ENCODE peak calls at places on chromosomes 6 and 20, in four cellular contexts. One of them, this sample, is unnamed.

GRCh38 chr6:16370943-16371342 is 132.6 kb downstream of the GMPR start:
- DNase-seq in Panc1: no peak
- DNase-seq in breast epithelium: no peak
- DNase-seq in fibroblast of pulmonary artery: no peak
- DNase-seq in this sample: no peak

GRCh38 chr20:58438970-58439808 is 50.2 kb downstream of the VAPB start:
- DNase-seq in Panc1: no peak
- DNase-seq in breast epithelium: no peak
- DNase-seq in fibroblast of pulmonary artery: no peak
- DNase-seq in this sample: no peak

GRCh38 chr6:167559675-167560479 is 235.0 kb downstream of the TTLL2 start:
- DNase-seq in Panc1: no peak
- DNase-seq in breast epithelium: no peak
- DNase-seq in fibroblast of pulmonary artery: no peak
- DNase-seq in this sample: no peak

GRCh38 chr6:33949877-33950831 is 146.4 kb upstream of the MLN start:
- DNase-seq in Panc1: no peak
- DNase-seq in breast epithelium: peak; percentile 45
- DNase-seq in fibroblast of pulmonary artery: no peak
- DNase-seq in this sample: no peak

GRCh38 chr20:741620-742019 is 26.7 kb downstream of the SLC52A3 start:
- DNase-seq in Panc1: no peak
- DNase-seq in breast epithelium: no peak
- DNase-seq in fibroblast of pulmonary artery: no peak
- DNase-seq in this sample: no peak

GRCh38 chr6:141195251-141195832 is 937.4 kb upstream of the GJE1 start:
- DNase-seq in Panc1: no peak
- DNase-seq in breast epithelium: no peak
- DNase-seq in fibroblast of pulmonary artery: no peak
- DNase-seq in this sample: no peak

GRCh38 chr20:14838663-14839650 is 501.5 kb upstream of the FLRT3 start:
- DNase-seq in Panc1: no peak
- DNase-seq in breast epithelium: no peak
- DNase-seq in fibroblast of pulmonary artery: no peak
- DNase-seq in this sample: no peak

GRCh38 chr6:156905801-156906200 is 128.6 kb downstream of the ARID1B start:
- DNase-seq in Panc1: no peak
- DNase-seq in breast epithelium: no peak
- DNase-seq in fibroblast of pulmonary artery: no peak
- DNase-seq in this sample: no peak

GRCh38 chr6:43575105-43575771 is 600 bp downstream of the XPO5 start:
- DNase-seq in Panc1: no peak
- DNase-seq in breast epithelium: no peak
- DNase-seq in fibroblast of pulmonary artery: peak; percentile 13
- DNase-seq in this sample: no peak

GRCh38 chr20:19834783-19835182 is 76.7 kb downstream of the RIN2 start:
- DNase-seq in Panc1: no peak
- DNase-seq in breast epithelium: no peak
- DNase-seq in fibroblast of pulmonary artery: no peak
- DNase-seq in this sample: no peak

GRCh38 chr6:131257104-131257503 is 121.8 kb downstream of the AKAP7 start:
- DNase-seq in Panc1: no peak
- DNase-seq in breast epithelium: no peak
- DNase-seq in fibroblast of pulmonary artery: no peak
- DNase-seq in this sample: no peak

GRCh38 chr6:21935561-21936028 is 342.0 kb downstream of the SOX4 start:
- DNase-seq in Panc1: no peak
- DNase-seq in breast epithelium: no peak
- DNase-seq in fibroblast of pulmonary artery: peak; percentile 60
- DNase-seq in this sample: no peak

GRCh38 chr20:23161244-23161875 is 75.2 kb upstream of the CD93 start:
- DNase-seq in Panc1: no peak
- DNase-seq in breast epithelium: no peak
- DNase-seq in fibroblast of pulmonary artery: no peak
- DNase-seq in this sample: peak; percentile 76

GRCh38 chr6:21079468-21080048 is 514.0 kb upstream of the SOX4 start:
- DNase-seq in Panc1: no peak
- DNase-seq in breast epithelium: no peak
- DNase-seq in fibroblast of pulmonary artery: peak; percentile 21
- DNase-seq in this sample: no peak

GRCh38 chr20:59137532-59137931 is 26.1 kb upstream of the ZNF831 start:
- DNase-seq in Panc1: no peak
- DNase-seq in breast epithelium: no peak
- DNase-seq in fibroblast of pulmonary artery: no peak
- DNase-seq in this sample: no peak

GRCh38 chr6:166307981-166308768 is at the start of gene PRR18:
- DNase-seq in Panc1: no peak
- DNase-seq in breast epithelium: no peak
- DNase-seq in fibroblast of pulmonary artery: no peak
- DNase-seq in this sample: no peak

GRCh38 chr6:47376930-47377329 is 67.2 kb upstream of the TNFRSF21 start:
- DNase-seq in Panc1: no peak
- DNase-seq in breast epithelium: no peak
- DNase-seq in fibroblast of pulmonary artery: no peak
- DNase-seq in this sample: no peak

GRCh38 chr6:345747-346388 is 45.7 kb upstream of the IRF4 start:
- DNase-seq in Panc1: no peak
- DNase-seq in breast epithelium: no peak
- DNase-seq in fibroblast of pulmonary artery: peak; percentile 17
- DNase-seq in this sample: no peak

GRCh38 chr6:118709859-118710350 is 58.5 kb upstream of the CEP85L start:
- DNase-seq in Panc1: no peak
- DNase-seq in breast epithelium: no peak
- DNase-seq in fibroblast of pulmonary artery: peak; percentile 76
- DNase-seq in this sample: no peak

GRCh38 chr6:55108469-55109130 is 65.7 kb upstream of the HCRTR2 start:
- DNase-seq in Panc1: no peak
- DNase-seq in breast epithelium: no peak
- DNase-seq in fibroblast of pulmonary artery: no peak
- DNase-seq in this sample: peak; percentile 78

GRCh38 chr20:62717933-62718332 is 9.3 kb downstream of the NTSR1 start:
- DNase-seq in Panc1: no peak
- DNase-seq in breast epithelium: no peak
- DNase-seq in fibroblast of pulmonary artery: no peak
- DNase-seq in this sample: no peak

GRCh38 chr20:59231124-59231804 is 67.6 kb downstream of the ZNF831 start:
- DNase-seq in Panc1: no peak
- DNase-seq in breast epithelium: no peak
- DNase-seq in fibroblast of pulmonary artery: no peak
- DNase-seq in this sample: no peak

GRCh38 chr6:109503327-109504224 is 20.6 kb upstream of the ZBTB24 start:
- DNase-seq in Panc1: no peak
- DNase-seq in breast epithelium: no peak
- DNase-seq in fibroblast of pulmonary artery: no peak
- DNase-seq in this sample: no peak

GRCh38 chr6:111875741-111876140 is 2.5 kb upstream of the FYN start:
- DNase-seq in Panc1: no peak
- DNase-seq in breast epithelium: no peak
- DNase-seq in fibroblast of pulmonary artery: no peak
- DNase-seq in this sample: no peak

GRCh38 chr6:158765509-158766068 is 53.6 kb downstream of the EZR start:
- DNase-seq in Panc1: no peak
- DNase-seq in breast epithelium: no peak
- DNase-seq in fibroblast of pulmonary artery: no peak
- DNase-seq in this sample: no peak

GRCh38 chr20:1310506-1311190 is 18.3 kb downstream of the SDCBP2 start:
- DNase-seq in Panc1: no peak
- DNase-seq in breast epithelium: no peak
- DNase-seq in fibroblast of pulmonary artery: no peak
- DNase-seq in this sample: no peak

GRCh38 chr6:44166591-44167184 is 8.1 kb downstream of the CAPN11 start:
- DNase-seq in Panc1: no peak
- DNase-seq in breast epithelium: no peak
- DNase-seq in fibroblast of pulmonary artery: no peak
- DNase-seq in this sample: no peak

GRCh38 chr6:91240878-91241603 is 654.2 kb upstream of the MAP3K7 start:
- DNase-seq in Panc1: no peak
- DNase-seq in breast epithelium: no peak
- DNase-seq in fibroblast of pulmonary artery: no peak
- DNase-seq in this sample: no peak

DNA sequence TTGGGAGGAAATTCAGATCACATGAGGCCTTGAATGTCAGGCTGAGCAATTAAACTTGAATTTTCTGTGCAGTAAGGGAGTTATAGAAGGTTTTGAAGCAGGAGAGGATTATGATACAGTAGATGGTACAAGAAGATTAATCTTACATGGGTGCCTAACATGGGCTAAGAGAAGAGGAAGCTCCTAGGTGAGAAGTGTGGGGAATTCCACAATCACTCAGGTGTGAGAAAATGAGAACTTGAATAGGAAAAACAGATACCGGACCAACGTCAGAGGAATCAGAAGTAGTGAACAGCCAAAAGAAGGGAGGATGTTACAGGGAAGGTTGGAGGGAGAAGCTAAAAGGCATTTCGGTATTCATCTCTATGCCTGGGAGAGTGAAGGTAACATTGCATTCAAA is 250.7 kb upstream of the SLC35B3 start:
- DNase-seq in Panc1: no peak
- DNase-seq in breast epithelium: no peak
- DNase-seq in fibroblast of pulmonary artery: no peak
- DNase-seq in this sample: no peak
- TF ChIP-seq CTCF in Panc1: no peak
- TF ChIP-seq CTCF in breast epithelium: no peak
- TF ChIP-seq CTCF in fibroblast of pulmonary artery: no peak
- TF ChIP-seq CTCF in this sample: no peak

DNA sequence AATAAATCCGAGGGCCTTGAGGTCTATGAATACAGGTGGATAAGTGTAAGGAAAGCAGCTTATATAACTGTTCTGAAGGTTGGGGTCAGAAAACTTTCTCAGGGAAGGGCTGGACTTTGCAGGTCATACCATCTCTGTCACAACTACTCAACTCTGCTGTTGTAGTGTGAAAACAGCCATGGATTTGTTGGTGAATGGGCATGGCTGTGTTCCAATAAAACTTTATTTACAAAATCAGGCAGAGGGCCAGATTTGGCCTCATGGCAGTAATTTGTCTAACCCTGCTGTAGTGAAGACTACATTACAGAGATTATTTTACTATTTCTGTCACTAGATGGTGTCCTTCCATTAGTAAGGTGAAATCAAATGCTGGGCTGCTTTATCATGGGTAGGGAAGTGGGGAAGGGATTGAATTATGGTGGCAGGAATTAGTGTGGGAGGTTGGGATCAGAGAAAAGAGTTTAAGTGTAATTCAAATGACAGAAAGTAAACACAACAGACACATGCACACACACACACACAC is 409.6 kb upstream of the CHD6 start:
- DNase-seq in Panc1: no peak
- DNase-seq in breast epithelium: no peak
- DNase-seq in fibroblast of pulmonary artery: no peak
- DNase-seq in this sample: no peak
- TF ChIP-seq CTCF in Panc1: peak; percentile 20
- TF ChIP-seq CTCF in breast epithelium: no peak
- TF ChIP-seq CTCF in fibroblast of pulmonary artery: no peak
- TF ChIP-seq CTCF in this sample: no peak

DNA sequence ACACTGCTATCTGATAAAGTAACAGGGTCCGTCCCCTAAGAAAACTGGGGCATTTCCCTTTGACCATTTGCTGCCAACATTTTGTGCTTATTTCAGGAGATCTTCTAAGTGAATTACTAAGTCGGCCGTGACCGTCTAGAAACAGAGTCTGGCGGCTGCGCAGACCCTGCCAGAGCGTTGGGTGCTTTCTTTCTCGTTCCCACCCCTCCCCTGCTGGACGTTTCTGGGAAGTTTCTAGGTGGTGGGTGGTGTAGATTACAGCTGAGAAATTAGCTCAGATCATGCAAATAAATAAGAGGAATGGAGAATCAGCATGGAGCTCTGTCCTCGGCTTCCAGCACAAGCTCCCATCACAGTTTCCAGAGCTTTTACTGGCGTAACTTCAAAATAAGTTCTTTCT is 128.0 kb downstream of the MYLK4 start:
- DNase-seq in Panc1: no peak
- DNase-seq in breast epithelium: no peak
- DNase-seq in fibroblast of pulmonary artery: no peak
- DNase-seq in this sample: no peak
- TF ChIP-seq CTCF in Panc1: no peak
- TF ChIP-seq CTCF in breast epithelium: no peak
- TF ChIP-seq CTCF in fibroblast of pulmonary artery: no peak
- TF ChIP-seq CTCF in this sample: no peak

GRCh38 chr6:116218866-116219265 is 35.0 kb downstream of the TSPYL4 start:
- DNase-seq in Panc1: no peak
- DNase-seq in breast epithelium: no peak
- DNase-seq in fibroblast of pulmonary artery: no peak
- DNase-seq in this sample: no peak

GRCh38 chr6:116218172-116218633 is 35.7 kb downstream of the TSPYL4 start:
- DNase-seq in Panc1: no peak
- DNase-seq in breast epithelium: no peak
- DNase-seq in fibroblast of pulmonary artery: peak; percentile 45
- DNase-seq in this sample: no peak

GRCh38 chr6:116220172-116220571 is 33.7 kb downstream of the TSPYL4 start:
- DNase-seq in Panc1: no peak
- DNase-seq in breast epithelium: no peak
- DNase-seq in fibroblast of pulmonary artery: peak; percentile 26
- DNase-seq in this sample: no peak

GRCh38 chr6:116215414-116215813 is 38.5 kb downstream of the TSPYL4 start:
- DNase-seq in Panc1: peak; percentile 30
- DNase-seq in breast epithelium: no peak
- DNase-seq in fibroblast of pulmonary artery: peak; percentile 36
- DNase-seq in this sample: no peak

DNA sequence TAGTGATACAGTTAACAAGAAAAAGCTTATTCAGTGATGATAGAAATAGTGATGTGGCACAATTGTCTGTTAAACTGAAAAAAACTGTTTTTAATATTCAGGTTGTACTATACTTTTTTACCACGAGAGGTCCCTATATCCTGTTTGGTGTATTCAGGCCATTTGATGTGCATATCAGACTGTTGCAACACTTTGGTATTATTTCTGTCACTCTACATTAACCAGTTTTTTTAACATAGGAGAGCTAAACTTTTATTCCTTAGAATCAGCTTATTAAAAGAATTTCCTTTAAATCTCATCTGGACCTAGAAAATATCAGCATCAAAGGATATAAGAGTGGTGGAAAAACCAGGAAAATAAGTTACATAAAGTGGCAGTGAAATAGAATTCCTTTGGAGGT is 36.8 kb downstream of the TSPYL4 start:
- DNase-seq in Panc1: peak; percentile 43
- DNase-seq in breast epithelium: no peak
- DNase-seq in fibroblast of pulmonary artery: peak; percentile 72
- DNase-seq in this sample: no peak
- TF ChIP-seq CTCF in Panc1: peak; percentile 74
- TF ChIP-seq CTCF in breast epithelium: peak; percentile 30
- TF ChIP-seq CTCF in fibroblast of pulmonary artery: peak; percentile 61
- TF ChIP-seq CTCF in this sample: peak; percentile 64

GRCh38 chr6:104281370-104281769 is 578.3 kb downstream of the HACE1 start:
- DNase-seq in Panc1: no peak
- DNase-seq in breast epithelium: no peak
- DNase-seq in fibroblast of pulmonary artery: no peak
- DNase-seq in this sample: no peak
- TF ChIP-seq CTCF in Panc1: peak; percentile 7
- TF ChIP-seq CTCF in breast epithelium: no peak
- TF ChIP-seq CTCF in fibroblast of pulmonary artery: no peak
- TF ChIP-seq CTCF in this sample: no peak

GRCh38 chr20:10986586-10986985 is 312.8 kb upstream of the JAG1 start:
- DNase-seq in Panc1: no peak
- DNase-seq in breast epithelium: no peak
- DNase-seq in fibroblast of pulmonary artery: no peak
- DNase-seq in this sample: no peak
- TF ChIP-seq CTCF in Panc1: no peak
- TF ChIP-seq CTCF in breast epithelium: no peak
- TF ChIP-seq CTCF in fibroblast of pulmonary artery: no peak
- TF ChIP-seq CTCF in this sample: no peak